ENCODE peak calls at places on chromosomes 2 and 18, in eight cellular contexts. S, K, N, U, P, F, Q and I are unnamed samples.

GRCh38 chr2:171004833-171005232 is 75.8 kb downstream of the GORASP2 start:
- DNase-seq in S (no peak), K (no peak), N (no peak), U (no peak), P (no peak), F (no peak), Q (no peak), I (no peak)

GRCh38 chr2:152298754-152299153 is 36.2 kb upstream of the FMNL2 start:
- DNase-seq in S (no peak), K (no peak), N (peak), U (peak), P (no peak), F (no peak), Q (no peak), I (no peak)

GRCh38 chr2:150690870-150691269 is 203.4 kb upstream of the RND3 start:
- DNase-seq in S (no peak), K (no peak), N (no peak), U (no peak), P (no peak), F (no peak), Q (no peak), I (no peak)

GRCh38 chr2:27647289-27647688 is 16.1 kb downstream of the SUPT7L start:
- DNase-seq in S (peak), K (no peak), N (peak), U (no peak), P (no peak), F (no peak), Q (no peak), I (no peak)

GRCh38 chr2:119431155-119431975 is at the start of gene TMEM37:
- DNase-seq in S (peak), K (peak), N (peak), U (peak), P (no peak), F (peak), Q (peak), I (peak)

GRCh38 chr2:226839960-226840359 is 4.1 kb downstream of the RHBDD1 start:
- DNase-seq in S (no peak), K (no peak), N (no peak), U (no peak), P (no peak), F (no peak), Q (no peak), I (no peak)

GRCh38 chr2:192886636-192887035 is 691.9 kb upstream of the TMEFF2 start:
- DNase-seq in S (no peak), K (no peak), N (no peak), U (peak), P (no peak), F (no peak), Q (no peak), I (no peak)

GRCh38 chr18:24878289-24878688 is 417.9 kb downstream of the HRH4 start:
- DNase-seq in S (peak), K (peak), N (peak), U (peak), P (peak), F (no peak), Q (no peak), I (peak)

GRCh38 chr2:35548171-35548570 is 807.4 kb upstream of the CRIM1 start:
- DNase-seq in S (peak), K (no peak), N (peak), U (no peak), P (no peak), F (no peak), Q (no peak), I (no peak)

GRCh38 chr2:36173760-36174362 is 181.7 kb upstream of the CRIM1 start:
- DNase-seq in S (no peak), K (no peak), N (no peak), U (no peak), P (no peak), F (no peak), Q (no peak), I (no peak)

GRCh38 chr2:24228470-24228869 is 53.6 kb downstream of the FAM228A start:
- DNase-seq in S (no peak), K (no peak), N (no peak), U (peak), P (no peak), F (no peak), Q (no peak), I (no peak)

GRCh38 chr2:105760639-105761337 is 16.1 kb downstream of the NCK2 start:
- DNase-seq in S (no peak), K (no peak), N (no peak), U (no peak), P (no peak), F (no peak), Q (no peak), I (no peak)

GRCh38 chr2:46393865-46394264 is 85.5 kb upstream of the TMEM247 start:
- DNase-seq in S (no peak), K (no peak), N (no peak), U (no peak), P (no peak), F (no peak), Q (no peak), I (no peak)

GRCh38 chr2:33033524-33034150 is 86.9 kb downstream of the LTBP1 start:
- DNase-seq in S (peak), K (no peak), N (peak), U (peak), P (no peak), F (no peak), Q (peak), I (no peak)

GRCh38 chr2:33038230-33038629 is 91.5 kb downstream of the LTBP1 start:
- DNase-seq in S (no peak), K (no peak), N (no peak), U (no peak), P (no peak), F (no peak), Q (no peak), I (no peak)

GRCh38 chr2:33038799-33039198 is 92.0 kb downstream of the LTBP1 start:
- DNase-seq in S (no peak), K (no peak), N (no peak), U (no peak), P (no peak), F (no peak), Q (no peak), I (no peak)

GRCh38 chr2:33032245-33032644 is 85.5 kb downstream of the LTBP1 start:
- DNase-seq in S (no peak), K (no peak), N (no peak), U (no peak), P (no peak), F (no peak), Q (no peak), I (no peak)

GRCh38 chr2:33034784-33035183 is 88.0 kb downstream of the LTBP1 start:
- DNase-seq in S (no peak), K (no peak), N (peak), U (peak), P (no peak), F (peak), Q (no peak), I (no peak)
- TF ChIP-seq CTCF in S (peak), K (no peak), N (peak), U (peak), P (peak), F (peak), Q (peak), I (no peak)

GRCh38 chr2:127532296-127532695 is 3.2 kb upstream of the MYO7B start:
- DNase-seq in S (no peak), K (no peak), N (no peak), U (no peak), P (no peak), F (no peak), Q (no peak), I (no peak)

GRCh38 chr2:127526940-127527804 is 883 bp upstream of the IWS1 start:
- DNase-seq in S (no peak), K (no peak), N (no peak), U (peak), P (no peak), F (no peak), Q (peak), I (no peak)

GRCh38 chr2:127528487-127528886 is 2.2 kb upstream of the IWS1 start:
- DNase-seq in S (no peak), K (no peak), N (no peak), U (no peak), P (no peak), F (no peak), Q (no peak), I (no peak)

GRCh38 chr2:127530245-127531132 is 4.2 kb upstream of the IWS1 start:
- DNase-seq in S (no peak), K (no peak), N (no peak), U (peak), P (no peak), F (no peak), Q (no peak), I (no peak)

DNA sequence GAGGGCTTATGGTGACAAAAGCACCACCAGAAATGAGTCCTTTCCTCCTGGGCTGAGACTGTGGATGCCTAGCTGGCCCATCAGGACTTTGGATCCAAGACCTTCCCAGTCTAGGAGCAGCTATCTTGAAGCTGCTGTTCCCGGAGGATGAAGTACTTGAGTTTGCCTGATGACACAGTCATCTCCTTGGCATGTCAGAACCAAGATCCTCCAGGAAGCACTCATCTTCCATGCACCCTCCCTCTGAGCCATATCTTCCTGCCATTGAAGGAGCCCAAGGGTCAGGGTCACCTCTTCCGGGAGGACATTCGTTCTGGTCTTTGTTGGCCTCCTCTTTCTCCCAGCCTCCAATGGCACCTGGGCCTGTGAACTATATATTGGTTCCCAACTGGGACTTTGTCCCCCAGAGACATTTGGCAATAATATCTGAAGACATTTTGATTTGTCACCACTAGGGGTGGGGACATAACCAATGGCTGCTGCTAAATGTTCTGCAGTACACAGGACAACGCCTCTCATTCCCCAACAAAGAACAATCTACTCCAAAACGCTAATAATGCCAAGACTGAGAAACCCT is 4.3 kb upstream of the MYO7B start:
- DNase-seq in S (no peak), K (no peak), N (no peak), U (peak), P (no peak), F (no peak), Q (no peak), I (no peak)
- TF ChIP-seq CTCF in S (peak), K (no peak), N (no peak), U (no peak), P (no peak), F (no peak), Q (no peak), I (peak)

DNA sequence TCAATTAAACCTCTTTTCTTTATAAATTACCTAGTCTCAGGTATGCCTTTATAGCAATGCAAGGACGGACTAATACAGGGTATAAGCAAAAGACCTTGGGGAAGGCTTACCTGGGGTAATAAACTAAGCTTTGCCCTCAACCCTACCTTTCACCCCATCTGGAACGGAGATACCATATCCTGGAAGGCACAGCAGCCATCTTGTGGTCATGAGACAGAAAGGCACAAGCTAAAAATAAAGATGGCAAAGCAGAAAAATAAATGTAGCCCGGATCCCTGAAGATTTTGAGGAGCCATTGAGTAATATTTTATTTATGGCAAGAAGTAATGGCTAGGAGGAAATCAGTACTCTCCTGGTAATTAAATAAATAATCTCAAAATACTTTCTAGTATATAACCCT is 198.5 kb downstream of the SPP2 start:
- DNase-seq in S (no peak), K (no peak), N (no peak), U (no peak), P (no peak), F (no peak), Q (no peak), I (no peak)
- TF ChIP-seq CTCF in S (peak), K (no peak), N (no peak), U (peak), P (peak), F (no peak), Q (no peak), I (no peak)

DNA sequence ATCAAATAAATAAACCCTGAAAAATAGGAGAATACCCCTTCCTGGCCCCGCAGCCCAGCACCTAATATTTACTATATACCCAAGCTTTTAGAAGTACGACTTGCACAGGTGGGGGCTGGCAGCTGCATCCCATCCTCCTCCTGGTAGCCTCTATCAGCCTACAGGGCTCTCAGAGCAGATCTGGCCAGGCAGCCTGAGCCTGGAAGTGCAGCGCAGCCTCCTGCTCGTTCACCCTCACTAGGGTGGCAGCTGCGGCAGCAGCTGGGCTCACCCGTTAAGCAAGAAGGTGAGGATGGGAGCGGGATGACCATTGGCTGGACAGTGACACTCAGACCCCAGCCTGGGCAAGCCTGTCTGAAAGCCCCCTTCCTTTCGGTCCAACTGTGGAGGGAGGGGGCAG is 23.2 kb downstream of the MPHOSPH10 start:
- DNase-seq in S (no peak), K (no peak), N (no peak), U (no peak), P (no peak), F (no peak), Q (no peak), I (no peak)
- TF ChIP-seq CTCF in S (no peak), K (no peak), N (no peak), U (no peak), P (no peak), F (no peak), Q (no peak), I (no peak)

GRCh38 chr2:230863031-230863430 is 1.7 kb upstream of the ITM2C start:
- DNase-seq in S (no peak), K (no peak), N (no peak), U (no peak), P (no peak), F (no peak), Q (no peak), I (no peak)
- TF ChIP-seq CTCF in S (no peak), K (no peak), N (no peak), U (no peak), P (no peak), F (no peak), Q (no peak), I (no peak)

GRCh38 chr2:98170076-98170475 is 83.1 kb downstream of the VWA3B start:
- DNase-seq in S (no peak), K (no peak), N (no peak), U (peak), P (no peak), F (no peak), Q (no peak), I (no peak)

GRCh38 chr2:98172150-98172765 is 85.3 kb downstream of the VWA3B start:
- DNase-seq in S (no peak), K (no peak), N (no peak), U (no peak), P (no peak), F (no peak), Q (no peak), I (no peak)

GRCh38 chr2:98172951-98173350 is 86.0 kb downstream of the VWA3B start:
- DNase-seq in S (no peak), K (no peak), N (no peak), U (no peak), P (no peak), F (no peak), Q (no peak), I (no peak)

GRCh38 chr2:98180456-98180855 is 93.5 kb downstream of the VWA3B start:
- DNase-seq in S (no peak), K (no peak), N (no peak), U (peak), P (no peak), F (no peak), Q (no peak), I (no peak)

GRCh38 chr2:98175811-98176210 is 88.8 kb downstream of the VWA3B start:
- DNase-seq in S (no peak), K (no peak), N (no peak), U (peak), P (no peak), F (no peak), Q (no peak), I (no peak)
- TF ChIP-seq CTCF in S (no peak), K (no peak), N (no peak), U (no peak), P (no peak), F (no peak), Q (no peak), I (no peak)

DNA sequence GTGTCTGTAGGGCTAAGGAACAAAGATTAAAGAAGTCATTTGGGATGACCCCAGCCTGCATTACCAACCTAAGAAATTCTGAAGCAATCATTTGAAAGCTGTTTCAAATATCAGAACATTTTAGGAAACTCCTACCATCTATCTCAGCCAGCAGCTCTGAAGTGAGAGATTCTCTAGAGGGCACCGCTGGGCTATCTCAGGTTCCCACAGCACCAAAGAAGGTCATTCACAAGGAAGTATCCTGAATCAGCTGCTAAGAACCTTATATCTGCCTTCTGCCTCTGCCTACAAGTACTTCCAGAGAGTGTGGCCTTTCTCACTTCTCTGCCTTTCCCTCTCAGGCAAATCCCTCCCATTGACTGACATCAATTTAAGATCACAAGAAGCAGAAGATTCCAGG is 13.4 kb upstream of the EVA1A start:
- DNase-seq in S (no peak), K (no peak), N (no peak), U (peak), P (no peak), F (no peak), Q (no peak), I (no peak)
- TF ChIP-seq CTCF in S (no peak), K (no peak), N (no peak), U (peak), P (peak), F (no peak), Q (no peak), I (no peak)

DNA sequence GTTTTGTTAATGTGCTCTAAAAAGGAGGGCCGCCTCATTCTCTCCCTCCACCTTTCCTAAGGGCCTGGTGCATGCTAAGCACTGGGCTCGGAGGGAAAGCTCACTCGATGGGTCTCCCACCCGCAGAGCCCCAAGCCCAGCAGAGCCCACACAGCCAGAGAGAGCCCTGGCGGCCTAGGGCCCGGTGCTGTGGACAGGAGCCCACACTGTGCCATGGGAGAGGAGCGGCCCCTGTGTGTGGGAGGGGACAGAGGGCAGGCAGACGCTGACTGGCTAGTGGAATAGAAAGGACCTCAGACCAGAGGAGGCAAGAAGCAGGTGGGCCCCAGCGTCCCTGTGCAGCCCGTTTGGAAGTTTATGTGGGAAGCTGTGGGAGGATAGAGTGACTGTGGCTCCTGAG is 49.4 kb upstream of the KCNF1 start:
- DNase-seq in S (no peak), K (no peak), N (no peak), U (no peak), P (no peak), F (no peak), Q (no peak), I (no peak)
- TF ChIP-seq CTCF in S (no peak), K (no peak), N (no peak), U (no peak), P (no peak), F (no peak), Q (no peak), I (no peak)

GRCh38 chr2:96143848-96144480 is 1.3 kb downstream of the DUSP2 start:
- DNase-seq in S (no peak), K (peak), N (no peak), U (peak), P (no peak), F (no peak), Q (peak), I (no peak)

GRCh38 chr2:96140941-96141623 is 2.8 kb upstream of the ASTL start:
- DNase-seq in S (no peak), K (no peak), N (no peak), U (no peak), P (no peak), F (no peak), Q (no peak), I (no peak)

GRCh38 chr2:96144481-96145027 is 686 bp downstream of the DUSP2 start:
- DNase-seq in S (peak), K (no peak), N (no peak), U (peak), P (no peak), F (no peak), Q (peak), I (no peak)

GRCh38 chr2:96143231-96143847 is 1.9 kb downstream of the DUSP2 start:
- DNase-seq in S (no peak), K (no peak), N (no peak), U (no peak), P (no peak), F (no peak), Q (no peak), I (no peak)

GRCh38 chr2:96142217-96143113 is 2.8 kb downstream of the DUSP2 start:
- DNase-seq in S (no peak), K (no peak), N (no peak), U (no peak), P (no peak), F (no peak), Q (no peak), I (no peak)
- TF ChIP-seq CTCF in S (peak), K (no peak), N (no peak), U (no peak), P (no peak), F (no peak), Q (no peak), I (no peak)

DNA sequence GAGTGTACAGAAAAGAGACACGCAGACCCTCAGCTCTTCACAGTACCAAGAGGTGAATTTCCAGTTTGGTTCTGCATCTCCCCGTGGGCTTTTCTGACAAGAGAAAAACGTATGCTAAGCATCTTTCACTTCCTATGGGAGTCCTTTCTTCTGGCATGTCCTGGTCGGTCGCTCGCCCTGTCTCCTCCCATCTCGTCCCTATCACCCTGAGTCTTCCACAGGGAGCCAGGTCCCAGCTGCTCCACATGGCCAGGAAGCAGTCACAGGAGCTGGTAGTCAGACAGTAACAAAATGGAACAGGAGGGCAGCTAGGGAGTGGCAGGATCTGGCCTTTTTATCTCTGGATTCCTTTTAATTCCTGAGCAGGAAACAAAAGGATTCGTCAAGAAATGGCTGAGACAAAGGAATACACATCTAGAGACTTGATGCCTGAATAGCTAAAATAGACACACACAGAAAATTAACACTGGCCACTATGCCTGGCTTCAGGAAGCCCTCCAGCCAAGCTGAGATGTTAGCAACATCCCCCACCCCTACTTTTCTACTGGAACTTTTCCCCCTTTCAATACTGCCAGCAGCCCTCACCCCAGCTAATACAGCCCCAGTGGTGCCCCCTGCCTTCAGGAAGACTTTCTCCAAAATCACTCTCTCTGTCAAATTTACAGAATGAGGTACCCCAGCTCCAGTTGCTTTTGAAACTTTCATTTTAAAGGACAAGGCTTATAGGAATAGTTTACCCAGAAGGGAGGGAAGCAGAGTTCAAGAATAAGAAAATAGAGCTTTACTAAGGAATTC is 136.1 kb downstream of the DNER start:
- DNase-seq in S (no peak), K (no peak), N (no peak), U (no peak), P (no peak), F (no peak), Q (no peak), I (no peak)
- TF ChIP-seq CTCF in S (no peak), K (no peak), N (no peak), U (no peak), P (no peak), F (no peak), Q (no peak), I (no peak)